ENCODE peak calls at places on chromosomes 11 and 22, in ten cellular contexts. P, B, S, Y, V, C, M, I, E and O are unnamed samples.

GRCh38 chr11:65588199-65589054 is 7.2 kb downstream of the KCNK7 start:
- DNase-seq in P (peak), B (peak), S (peak), Y (no peak), V (peak), C (peak), M (peak), I (peak), E (peak), O (peak)

GRCh38 chr22:23110190-23110921 is 31.4 kb downstream of the RSPH14 start:
- DNase-seq in P (no peak), B (no peak), S (no peak), Y (no peak), V (no peak), C (no peak), M (no peak), I (no peak), E (no peak), O (no peak)

GRCh38 chr22:33569547-33569946 is 350.7 kb downstream of the LARGE1 start:
- DNase-seq in P (no peak), B (no peak), S (no peak), Y (no peak), V (no peak), C (no peak), M (no peak), I (no peak), E (no peak), O (no peak)

GRCh38 chr11:128886401-128887119 is 4.6 kb upstream of the KCNJ5 start:
- DNase-seq in P (no peak), B (no peak), S (peak), Y (no peak), V (no peak), C (peak), M (peak), I (no peak), E (peak), O (no peak)

GRCh38 chr11:126604461-126604860 is 249.0 kb downstream of the ST3GAL4 start:
- DNase-seq in P (no peak), B (no peak), S (no peak), Y (no peak), V (no peak), C (no peak), M (no peak), I (peak), E (no peak), O (no peak)

GRCh38 chr11:30174265-30175022 is 56.4 kb upstream of the FSHB start:
- DNase-seq in P (no peak), B (no peak), S (no peak), Y (no peak), V (no peak), C (no peak), M (no peak), I (no peak), E (no peak), O (no peak)

GRCh38 chr11:134999490-135000066 is 587.5 kb upstream of the B3GAT1 start:
- DNase-seq in P (no peak), B (no peak), S (no peak), Y (no peak), V (no peak), C (no peak), M (no peak), I (no peak), E (no peak), O (no peak)

GRCh38 chr22:27718186-27719032 is 83.1 kb downstream of the MN1 start:
- DNase-seq in P (no peak), B (peak), S (peak), Y (peak), V (no peak), C (peak), M (no peak), I (peak), E (peak), O (peak)

GRCh38 chr22:49191506-49191980 is 636.1 kb downstream of the BRD1 start:
- DNase-seq in P (no peak), B (no peak), S (no peak), Y (no peak), V (no peak), C (no peak), M (no peak), I (no peak), E (no peak), O (no peak)

GRCh38 chr22:36298118-36298517 is 45.2 kb downstream of the APOL1 start:
- DNase-seq in P (no peak), B (no peak), S (no peak), Y (no peak), V (no peak), C (no peak), M (no peak), I (no peak), E (no peak), O (no peak)

GRCh38 chr22:19969141-19969928 is 27.7 kb upstream of the TXNRD2 start:
- DNase-seq in P (no peak), B (no peak), S (no peak), Y (no peak), V (no peak), C (no peak), M (no peak), I (no peak), E (no peak), O (no peak)